ENCODE peak calls at places on chromosomes 5 and 9, in nine cellular contexts. J is heart right ventricle, Q is AG10803, X is GM23338, G is IMR-90, K is nephron progenitor cell, U is uterus, L is transverse colon, M is cardiac muscle cell. Y is an unnamed sample.

GRCh38 chr9:114007991-114008666 is 70.0 kb downstream of the AMBP start:
- DNase-seq in M (no peak), G (no peak), J (no peak), X (no peak), Q (no peak), K (no peak), U (peak), L (peak), Y (no peak)

GRCh38 chr5:169065400-169065799 is 235.5 kb downstream of the SLIT3 start:
- DNase-seq in Q (peak), J (no peak), M (no peak), G (no peak), U (peak), X (peak), L (no peak), K (no peak), Y (no peak)

GRCh38 chr5:37283214-37283820 is 34.1 kb upstream of the CPLANE1 start:
- DNase-seq in G (no peak), Q (no peak), U (no peak), J (no peak), M (no peak), K (no peak), L (no peak), X (no peak), Y (no peak)

GRCh38 chr5:107467137-107467932 is 203.4 kb downstream of the EFNA5 start:
- DNase-seq in Q (no peak), K (no peak), L (peak), X (no peak), U (no peak), G (no peak), J (no peak), M (no peak), Y (no peak)

GRCh38 chr9:28808042-28808441 is 1234.8 kb upstream of the C9orf72 start:
- DNase-seq in X (no peak), Q (no peak), U (no peak), K (no peak), J (no peak), L (no peak), M (peak), G (no peak), Y (no peak)

GRCh38 chr9:127785023-127785932 is 556 bp upstream of the CDK9 start:
- DNase-seq in K (peak), U (peak), Q (peak), J (peak), L (peak), M (peak), X (peak), G (peak), Y (peak)

GRCh38 chr5:105331558-105331957 is 1769.0 kb upstream of the NUDT12 start:
- DNase-seq in G (no peak), M (no peak), J (no peak), Q (no peak), X (no peak), L (no peak), K (no peak), U (no peak), Y (no peak)

GRCh38 chr9:135320331-135320730 is 159.3 kb upstream of the PPP1R26 start:
- DNase-seq in Q (no peak), G (no peak), L (no peak), X (no peak), J (no peak), M (no peak), K (no peak), U (no peak), Y (peak)

GRCh38 chr5:103178167-103178566 is 58.1 kb downstream of the PPIP5K2 start:
- DNase-seq in Q (no peak), M (no peak), X (peak), J (no peak), K (no peak), L (no peak), G (no peak), U (no peak), Y (no peak)

GRCh38 chr9:108787664-108788048 is 68.1 kb downstream of the ACTL7B start:
- DNase-seq in Q (no peak), X (peak), G (no peak), J (no peak), U (no peak), L (no peak), K (no peak), M (no peak), Y (no peak)

GRCh38 chr5:112012112-112012511 is 255.1 kb upstream of the NREP start:
- DNase-seq in L (no peak), K (no peak), U (no peak), Q (peak), X (no peak), G (peak), M (peak), J (no peak), Y (no peak)

GRCh38 chr9:137550241-137550621 is at the start of gene PNPLA7:
- DNase-seq in M (peak), K (peak), X (peak), Q (peak), G (peak), J (peak), L (peak), U (peak), Y (peak)

GRCh38 chr9:88049677-88050307 is 75.5 kb upstream of the CDK20 start:
- DNase-seq in Q (no peak), J (no peak), X (no peak), M (no peak), L (no peak), U (no peak), K (no peak), G (no peak), Y (no peak)

GRCh38 chr5:65483474-65484346 is 2.0 kb upstream of the ADAMTS6 start:
- DNase-seq in M (peak), U (no peak), X (peak), L (no peak), J (no peak), G (peak), Q (peak), K (no peak), Y (no peak)

GRCh38 chr5:138453630-138454029 is 11.6 kb upstream of the EGR1 start:
- DNase-seq in J (no peak), K (no peak), X (no peak), G (no peak), L (no peak), Q (no peak), U (no peak), M (no peak), Y (no peak)

GRCh38 chr5:41093803-41094202 is 22.7 kb upstream of the MROH2B start:
- DNase-seq in U (no peak), G (no peak), M (peak), L (no peak), K (no peak), J (no peak), X (no peak), Q (no peak), Y (no peak)

GRCh38 chr5:11384441-11385250 is 519.6 kb downstream of the CTNND2 start:
- DNase-seq in K (peak), X (peak), U (no peak), J (no peak), G (no peak), Q (no peak), M (no peak), L (no peak), Y (peak)
- TF ChIP-seq CTCF in K (no peak), X (peak), U (no peak), J (no peak), G (no peak), Q (no peak), M (no peak), L (no peak), Y (peak)

DNA sequence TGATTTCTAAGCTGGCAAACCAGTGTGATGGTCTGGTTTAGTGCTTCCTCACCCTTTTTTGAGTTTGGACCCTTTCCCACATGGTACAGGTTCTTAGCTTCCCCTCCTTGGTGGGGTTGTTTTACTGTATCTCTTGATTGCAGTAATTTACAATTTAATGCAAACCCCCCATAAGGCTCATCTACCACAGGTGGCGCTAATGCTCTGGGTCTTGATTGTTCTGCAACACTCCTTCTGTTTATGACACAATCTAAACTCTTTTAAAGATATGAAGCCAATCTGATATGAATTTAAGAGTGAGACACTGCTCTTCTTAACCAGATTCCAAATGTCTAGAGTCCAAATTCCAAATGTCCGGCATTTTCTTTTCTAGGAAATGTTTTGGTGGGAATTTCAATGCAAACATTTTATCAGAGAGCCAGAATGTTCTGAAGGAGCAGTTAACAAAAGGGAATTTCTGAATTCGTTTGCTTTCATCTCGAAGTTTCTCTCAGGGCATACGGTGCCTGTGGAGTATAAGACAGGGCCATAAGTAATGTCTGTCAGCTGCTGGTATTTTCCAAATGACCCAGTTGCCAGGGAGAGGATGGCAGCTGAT is 246.7 kb downstream of the ARHGAP26 start:
- DNase-seq in M (peak), U (peak), L (peak), Q (peak), G (peak), X (peak), K (no peak), J (no peak), Y (peak)
- TF ChIP-seq CTCF in M (peak), U (no peak), L (peak), Q (peak), G (peak), X (peak), K (peak), J (peak), Y (peak)

DNA sequence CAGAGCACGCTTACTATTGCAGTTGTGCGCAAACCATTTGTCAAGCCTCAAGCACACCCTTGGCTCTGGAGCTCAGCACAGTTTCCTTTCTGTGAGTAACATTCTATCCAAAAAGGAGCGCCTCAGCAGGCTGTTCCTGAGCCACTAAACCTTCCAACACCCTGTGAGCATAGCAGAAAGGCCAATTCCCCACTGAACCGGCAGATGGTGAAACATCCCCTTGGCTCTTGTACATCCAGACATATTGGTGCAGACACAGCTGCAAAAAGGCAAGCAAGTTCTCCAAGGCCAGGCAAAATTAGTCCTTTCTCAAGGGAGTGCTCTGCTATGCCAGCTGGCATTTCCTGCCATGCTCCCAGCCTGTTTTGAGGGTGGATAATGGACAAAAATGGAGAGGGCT is 44.1 kb upstream of the CEMIP2 start:
- DNase-seq in K (no peak), U (no peak), L (no peak), J (peak), M (peak), Q (peak), G (peak), X (no peak), Y (no peak)
- TF ChIP-seq CTCF in K (no peak), U (no peak), L (no peak), J (peak), M (peak), Q (peak), G (peak), X (peak), Y (no peak)

GRCh38 chr5:177526191-177526590 is 9.4 kb upstream of the DDX41 start:
- DNase-seq in G (no peak), Q (no peak), M (no peak), K (no peak), L (no peak), J (no peak), U (no peak), X (no peak), Y (no peak)

GRCh38 chr5:177527595-177527994 is 10.8 kb upstream of the DDX41 start:
- DNase-seq in Q (no peak), L (no peak), M (no peak), K (no peak), G (no peak), U (no peak), X (no peak), J (no peak), Y (no peak)

GRCh38 chr5:177524941-177525655 is 8.3 kb upstream of the DDX41 start:
- DNase-seq in L (no peak), M (no peak), G (no peak), Q (no peak), X (no peak), U (no peak), J (peak), K (no peak), Y (no peak)

GRCh38 chr5:177528631-177529030 is 11.9 kb upstream of the DDX41 start:
- DNase-seq in L (no peak), K (no peak), M (no peak), J (no peak), U (no peak), G (no peak), Q (no peak), X (no peak), Y (no peak)

DNA sequence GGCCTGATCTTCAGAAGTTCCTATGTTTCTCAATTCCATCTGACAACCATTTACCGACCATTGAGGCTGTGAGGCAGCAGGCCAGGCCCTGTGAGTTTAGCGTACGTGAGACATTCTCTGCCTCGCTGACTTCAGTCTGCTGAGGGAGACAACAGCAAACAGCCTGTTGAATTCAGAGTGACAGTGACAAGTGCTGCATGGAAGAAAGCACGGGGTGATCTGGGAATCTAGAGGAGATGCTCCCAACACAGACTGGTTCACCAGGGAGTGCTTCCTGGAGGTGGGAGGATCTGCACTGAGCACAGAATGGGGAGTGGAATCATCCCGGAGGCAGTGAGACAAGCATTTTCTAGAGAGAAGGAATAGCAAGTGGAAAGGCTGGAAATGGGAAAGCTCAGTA is 10.0 kb upstream of the DDX41 start:
- DNase-seq in L (no peak), X (no peak), J (no peak), Q (no peak), M (no peak), U (no peak), G (no peak), K (no peak), Y (no peak)
- TF ChIP-seq CTCF in L (no peak), X (no peak), J (no peak), Q (no peak), M (no peak), U (no peak), G (no peak), K (no peak), Y (no peak)

DNA sequence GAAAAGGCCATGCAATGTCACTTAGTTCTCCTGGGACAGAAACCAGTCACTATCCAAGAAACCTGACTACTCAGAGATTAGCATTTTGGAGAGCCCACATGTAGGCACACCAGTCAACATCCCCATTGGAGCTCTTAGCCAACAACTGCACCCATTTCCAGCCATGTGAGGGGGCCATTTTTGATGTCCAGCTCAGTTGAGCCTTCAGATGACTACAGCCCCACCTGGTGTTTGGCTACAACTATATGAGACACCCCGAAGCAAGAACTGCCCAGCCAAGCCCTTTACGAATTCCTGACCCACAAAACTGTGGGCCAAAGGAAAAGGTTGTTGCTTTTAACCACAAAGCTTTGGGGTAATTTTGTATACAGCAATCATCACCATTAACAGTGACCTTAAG is 300.1 kb downstream of the ASTN2 start:
- DNase-seq in L (no peak), J (no peak), K (no peak), X (peak), U (no peak), Q (no peak), G (no peak), M (no peak), Y (no peak)
- TF ChIP-seq CTCF in L (no peak), J (no peak), K (no peak), X (peak), U (no peak), Q (no peak), G (no peak), M (no peak), Y (no peak)

DNA sequence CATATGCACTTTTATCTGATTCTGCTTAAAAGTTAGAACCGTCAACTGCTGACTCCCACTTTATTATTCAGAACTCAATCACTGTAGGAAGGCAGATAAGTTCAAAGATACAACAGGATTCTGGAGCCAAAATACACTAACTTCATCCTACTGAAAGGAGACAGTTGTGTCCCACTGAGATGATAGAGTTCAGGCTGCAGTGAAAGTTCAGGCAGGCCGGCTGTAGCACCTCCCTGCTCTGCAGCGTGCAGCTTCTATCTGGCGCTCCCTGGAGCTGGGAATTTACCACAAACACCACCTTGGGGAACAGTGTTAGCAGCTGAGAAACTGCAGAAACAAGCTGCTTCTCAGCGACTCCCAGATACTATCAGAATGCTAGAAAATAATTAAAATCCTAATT is 52.5 kb upstream of the CNTLN start:
- DNase-seq in K (peak), X (peak), G (peak), U (peak), L (no peak), Q (peak), J (no peak), M (peak), Y (peak)
- TF ChIP-seq CTCF in K (no peak), X (peak), G (peak), U (no peak), L (no peak), Q (peak), J (no peak), M (peak), Y (no peak)

GRCh38 chr5:140133514-140134167 is 7.9 kb downstream of the IGIP start:
- DNase-seq in J (no peak), G (no peak), M (no peak), Q (no peak), X (no peak), U (no peak), L (no peak), K (no peak), Y (no peak)
- TF ChIP-seq CTCF in J (no peak), G (no peak), M (no peak), Q (no peak), X (peak), U (no peak), L (no peak), K (no peak), Y (no peak)

DNA sequence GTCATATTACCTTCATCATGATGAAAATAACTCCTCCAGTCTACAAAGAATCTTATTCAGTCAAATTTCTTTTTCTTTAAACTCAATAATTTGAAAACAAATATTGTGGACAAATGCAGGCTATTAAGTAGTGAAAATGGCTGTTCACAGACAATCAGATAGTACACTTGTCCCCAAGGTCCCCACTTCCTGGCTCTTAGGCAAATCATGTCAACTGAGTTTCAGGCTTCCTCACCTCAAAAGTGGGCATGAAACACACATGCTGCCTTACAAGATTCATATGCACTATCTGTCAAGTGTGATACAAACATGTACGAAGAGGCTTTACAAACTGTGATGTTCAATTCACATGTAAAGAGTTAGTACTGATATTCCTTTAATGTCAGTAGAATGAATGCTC is 385.2 kb upstream of the SEMA6A start:
- DNase-seq in J (no peak), L (no peak), M (no peak), G (no peak), K (no peak), U (no peak), X (no peak), Q (no peak), Y (no peak)
- TF ChIP-seq CTCF in J (no peak), L (no peak), M (no peak), G (no peak), K (no peak), U (no peak), X (no peak), Q (no peak), Y (no peak)

DNA sequence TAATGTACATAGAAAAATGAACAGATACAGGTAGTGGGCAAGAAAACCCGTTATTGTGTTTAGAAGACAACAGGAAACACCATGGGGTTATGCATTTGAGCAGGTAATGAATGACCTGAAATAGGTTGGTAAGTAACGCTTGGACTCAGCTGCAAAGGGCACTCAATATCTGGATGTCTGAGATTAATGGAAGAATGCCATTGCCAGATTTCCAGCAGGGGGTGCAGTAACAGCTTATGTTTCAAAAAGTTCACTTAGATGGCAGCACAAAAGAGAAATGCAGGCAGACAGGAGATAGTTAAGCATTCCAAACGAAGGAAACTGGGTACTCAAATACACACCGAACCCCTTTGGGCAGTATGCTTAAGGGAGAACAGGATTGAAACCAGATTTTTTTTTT is 285.5 kb upstream of the VLDLR start:
- DNase-seq in Q (peak), X (no peak), J (no peak), L (no peak), U (no peak), M (peak), K (no peak), G (peak), Y (no peak)
- TF ChIP-seq CTCF in Q (peak), X (peak), J (peak), L (no peak), U (no peak), M (peak), K (no peak), G (no peak), Y (peak)

Y was measured in neural crest cell.